ENCODE peak calls at places on chromosomes 3 and 15, in six cellular contexts. Z is HCT116, P is HepG2, O is GM12878, J is K562, U is H1. E is an unnamed sample.

GRCh38 chr15:83372434-83372873 is 74.7 kb upstream of the SH3GL3 start:
- DNase-seq in Z (no peak), U (no peak), O (no peak), J (no peak), P (no peak), E (no peak)

GRCh38 chr3:194740859-194741486 is 55.3 kb downstream of the FAM43A start:
- DNase-seq in P (peak; percentile 64), Z (peak; percentile 91), J (no peak), O (no peak), U (no peak), E (no peak)

GRCh38 chr3:197007296-197007940 is 22.2 kb downstream of the MELTF start:
- DNase-seq in J (peak; percentile 48), U (no peak), O (no peak), P (no peak), Z (no peak), E (no peak)

GRCh38 chr3:152026033-152026556 is 152.7 kb downstream of the SUCNR1 start:
- DNase-seq in O (no peak), Z (peak; percentile 62), P (no peak), U (no peak), J (no peak), E (no peak)

GRCh38 chr3:148727242-148727641 is 29.5 kb downstream of the AGTR1 start:
- DNase-seq in O (no peak), Z (peak; percentile 49), U (peak; percentile 53), J (no peak), P (peak; percentile 30), E (peak; percentile 66)

GRCh38 chr15:74402873-74403589 is 30.7 kb downstream of the SEMA7A start:
- DNase-seq in J (no peak), U (no peak), O (peak; percentile 82), P (no peak), Z (no peak), E (no peak)

GRCh38 chr3:142151828-142152227 is 2.5 kb upstream of the TFDP2 start:
- DNase-seq in P (no peak), O (no peak), Z (no peak), U (no peak), J (no peak), E (no peak)

GRCh38 chr3:100045696-100046095 is 68.6 kb downstream of the FILIP1L start:
- DNase-seq in J (no peak), O (no peak), Z (no peak), U (no peak), P (no peak), E (no peak)

GRCh38 chr15:100929641-100930042 is 10.5 kb downstream of the LRRK1 start:
- DNase-seq in U (no peak), J (no peak), O (no peak), Z (no peak), P (no peak), E (no peak)

GRCh38 chr3:100913870-100914654 is 79.2 kb downstream of the ABI3BP start:
- DNase-seq in O (no peak), J (no peak), P (no peak), Z (no peak), U (no peak), E (no peak)

GRCh38 chr3:149494022-149494758 is 19.7 kb downstream of the TM4SF4 start:
- DNase-seq in U (peak; percentile 88), J (peak; percentile 45), O (no peak), Z (peak; percentile 42), P (peak; percentile 64), E (peak; percentile 53)

GRCh38 chr3:127535901-127536817 is 54.4 kb downstream of the TPRA1 start:
- DNase-seq in J (no peak), Z (no peak), U (no peak), O (no peak), P (no peak), E (no peak)

GRCh38 chr15:39666671-39667070 is 85.8 kb downstream of the THBS1 start:
- DNase-seq in U (no peak), Z (no peak), O (no peak), J (no peak), P (no peak), E (no peak)

GRCh38 chr3:169674090-169674489 is 10.6 kb upstream of the MECOM start:
- DNase-seq in J (no peak), P (no peak), O (no peak), U (no peak), Z (no peak), E (no peak)

GRCh38 chr3:69738859-69739203 is 433 bp upstream of the MITF start:
- DNase-seq in P (no peak), U (no peak), O (no peak), J (no peak), Z (no peak), E (no peak)

GRCh38 chr3:148034353-148034752 is 625.2 kb downstream of the ZIC1 start:
- DNase-seq in Z (no peak), O (no peak), J (no peak), U (no peak), P (no peak), E (no peak)

GRCh38 chr15:62439543-62440016 is 274.5 kb upstream of the C2CD4B start:
- DNase-seq in O (no peak), J (no peak), P (peak; percentile 85), Z (no peak), U (no peak), E (no peak)

GRCh38 chr15:63322541-63322940 is 45.1 kb downstream of the APH1B start:
- DNase-seq in Z (no peak), P (no peak), J (no peak), U (no peak), O (no peak), E (peak; percentile 75)

GRCh38 chr3:130465486-130465885 is 51.5 kb upstream of the COL6A6 start:
- DNase-seq in O (no peak), Z (no peak), U (no peak), P (no peak), J (no peak), E (no peak)

GRCh38 chr3:134372405-134373277 is 1.6 kb downstream of the AMOTL2 start:
- DNase-seq in Z (no peak), U (no peak), O (no peak), J (no peak), P (no peak), E (no peak)

GRCh38 chr3:294581-294980 is 98.0 kb downstream of the CHL1 start:
- DNase-seq in Z (no peak), J (no peak), U (no peak), P (no peak), O (no peak), E (no peak)

GRCh38 chr15:48112242-48112641 is 8.5 kb upstream of the SLC24A5 start:
- DNase-seq in Z (peak; percentile 0), P (peak; percentile 16), O (no peak), U (peak; percentile 57), J (no peak), E (peak; percentile 36)

GRCh38 chr15:99076555-99077308 is 28.1 kb upstream of the SYNM start:
- DNase-seq in U (no peak), P (peak; percentile 67), O (peak; percentile 74), J (peak; percentile 62), Z (peak; percentile 68), E (peak; percentile 74)

GRCh38 chr3:151974067-151974466 is 100.6 kb downstream of the SUCNR1 start:
- DNase-seq in O (no peak), J (no peak), Z (no peak), U (no peak), P (no peak), E (no peak)

GRCh38 chr3:88661433-88661824 is 446.0 kb upstream of the EPHA3 start:
- DNase-seq in Z (no peak), O (no peak), U (no peak), J (no peak), P (no peak), E (no peak)

GRCh38 chr3:44561076-44561475 is 6.1 kb downstream of the ZKSCAN7 start:
- DNase-seq in O (no peak), U (no peak), Z (no peak), J (no peak), P (no peak), E (no peak)

GRCh38 chr15:37253877-37254276 is 153.5 kb upstream of the MEIS2 start:
- DNase-seq in O (no peak), U (no peak), J (no peak), Z (no peak), P (no peak), E (no peak)

GRCh38 chr15:45454825-45455224 is 67.7 kb downstream of the SLC30A4 start:
- DNase-seq in J (peak; percentile 20), P (no peak), Z (peak; percentile 73), O (peak; percentile 45), U (no peak), E (no peak)

GRCh38 chr3:133730993-133731392 is 15.2 kb upstream of the TF start:
- DNase-seq in P (peak; percentile 84), U (no peak), Z (no peak), O (no peak), J (no peak), E (no peak)

GRCh38 chr3:13282986-13283876 is 136.9 kb downstream of the NUP210 start:
- DNase-seq in O (no peak), P (no peak), U (peak; percentile 74), Z (peak; percentile 18), J (peak; percentile 88), E (peak; percentile 91)

GRCh38 chr3:49004352-49005297 is 2.6 kb upstream of the WDR6 start:
- DNase-seq in Z (no peak), P (peak; percentile 48), O (no peak), J (no peak), U (no peak), E (no peak)

GRCh38 chr15:79943820-79944219 is 27.2 kb downstream of the BCL2A1 start:
- DNase-seq in P (no peak), O (no peak), J (no peak), Z (no peak), U (no peak), E (no peak)

GRCh38 chr15:67253517-67254237 is 784 bp downstream of the AAGAB start:
- DNase-seq in P (no peak), Z (no peak), U (no peak), J (peak; percentile 13), O (no peak), E (peak; percentile 17)
- TF ChIP-seq SIN3A in P (no peak), Z (no peak), U (no peak), J (no peak), O (no peak), E (no peak)

GRCh38 chr15:57637836-57638235 is 46.1 kb downstream of the MYZAP start:
- DNase-seq in J (no peak), O (no peak), P (no peak), Z (no peak), U (no peak), E (no peak)
- H3K36me3 ChIP-seq in J (no peaks in the 10 kb centered on the region), O (no peaks in the 10 kb centered on the region), P (no peaks in the 10 kb centered on the region), Z (no peaks in the 10 kb centered on the region), U (no peaks in the 10 kb centered on the region), E (no peaks in the 10 kb centered on the region)

DNA sequence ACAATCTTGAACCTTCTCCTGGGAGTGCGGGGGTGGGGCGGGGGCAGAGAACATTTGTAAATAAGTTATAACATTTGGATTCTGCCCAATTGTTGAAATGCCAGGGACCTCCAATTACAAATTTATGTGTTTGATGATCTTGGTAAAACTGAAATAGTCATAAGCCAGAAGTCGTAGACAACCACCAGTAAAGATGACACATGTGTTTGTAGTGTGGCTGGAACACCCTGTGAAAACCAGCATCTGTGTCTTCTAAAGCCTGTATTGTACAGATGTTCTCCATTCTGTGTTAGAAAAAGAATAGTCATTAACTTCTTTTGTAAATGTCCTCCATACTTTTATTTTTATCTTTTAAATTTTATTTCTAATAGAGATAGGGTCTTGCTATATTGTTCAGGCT is 61.8 kb downstream of the ARIH1 start:
- DNase-seq in U (no peak), Z (no peak), P (no peak), J (no peak), O (no peak), E (no peak)
- TF ChIP-seq JUND in U (no peak), Z (no peak), P (no peak), J (no peak), O (no peak), E (no peak)

GRCh38 chr15:96585634-96586386 is 255.3 kb downstream of the NR2F2 start:
- DNase-seq in J (peak; percentile 17), U (no peak), O (no peak), P (no peak), Z (no peak), E (peak; percentile 40)
- TF ChIP-seq SIN3A in J (no peak), U (no peak), O (no peak), P (no peak), Z (no peak), E (no peak)

E was measured in SK-N-SH.